ENCODE peak calls at places on chromosomes 5 and 9, in five cellular contexts. L is HepG2, B is GM12878, H is K562, W is upper lobe of left lung. R is an unnamed sample.

GRCh38 chr5:180775624-180776023 is 27.0 kb downstream of the MGAT1 start:
- ATAC-seq in H (no peak), W (no peak), B (no peak), L (no peak), R (no peak)

GRCh38 chr9:88733651-88734470 is 198.9 kb downstream of the NXNL2 start:
- ATAC-seq in W (no peak), L (no peak), B (no peak), H (no peak), R (peak)

GRCh38 chr5:154302181-154302580 is 111.6 kb downstream of the GALNT10 start:
- ATAC-seq in W (peak), L (no peak), B (no peak), H (no peak), R (peak)

GRCh38 chr5:127647361-127647958 is 1.4 kb upstream of the CTXN3 start:
- ATAC-seq in L (no peak), B (no peak), W (no peak), H (no peak), R (peak)

GRCh38 chr9:89470239-89470638 is 27.7 kb downstream of the SEMA4D start:
- ATAC-seq in B (no peak), H (no peak), L (no peak), W (no peak), R (no peak)

GRCh38 chr9:95040106-95040505 is 277.4 kb downstream of the FANCC start:
- ATAC-seq in W (no peak), L (no peak), H (no peak), B (no peak), R (no peak)

GRCh38 chr5:143436871-143437270 is 33.4 kb upstream of the NR3C1 start:
- ATAC-seq in L (no peak), H (no peak), W (no peak), B (no peak), R (no peak)

GRCh38 chr9:27453860-27454553 is 70.1 kb upstream of the IFNK start:
- ATAC-seq in B (peak), H (no peak), W (no peak), L (no peak), R (no peak)

GRCh38 chr5:169538935-169539334 is 44.6 kb upstream of the SPDL1 start:
- ATAC-seq in B (no peak), W (no peak), H (no peak), L (no peak), R (no peak)

GRCh38 chr9:75699017-75699416 is 191.5 kb upstream of the PCSK5 start:
- ATAC-seq in L (no peak), B (no peak), W (no peak), H (no peak), R (no peak)

GRCh38 chr5:61869333-61869732 is 436.7 kb upstream of the KIF2A start:
- ATAC-seq in H (no peak), W (no peak), L (no peak), B (no peak), R (no peak)

GRCh38 chr5:173327084-173327947 is 898 bp downstream of the STC2 start:
- ATAC-seq in W (no peak), H (peak), L (no peak), B (no peak), R (no peak)

GRCh38 chr9:106613250-106613737 is 249.7 kb upstream of the ZNF462 start:
- ATAC-seq in H (no peak), L (no peak), B (peak), W (no peak), R (no peak)
- TF ChIP-seq EP300 in H (no peak), L (no peak), B (no peak), W (no peak), R (no peak)

GRCh38 chr9:70205366-70206020 is 53.3 kb upstream of the SMC5 start:
- ATAC-seq in L (no peak), W (no peak), H (no peak), B (no peak), R (no peak)
- TF ChIP-seq POLR2AphosphoS5 in L (no peak), W (no peak), H (no peak), B (no peak), R (no peak)

GRCh38 chr5:77138981-77139380 is 51.9 kb upstream of the ZBED3 start:
- ATAC-seq in L (no peak), W (no peak), B (peak), H (no peak), R (peak)
- TF ChIP-seq EP300 in L (no peak), W (no peak), B (no peak), H (no peak), R (no peak)

GRCh38 chr5:138472353-138472752 is 7.1 kb downstream of the EGR1 start:
- ATAC-seq in W (no peak), B (no peak), H (no peak), L (peak), R (no peak)

GRCh38 chr5:138468133-138468965 is 3.1 kb downstream of the EGR1 start:
- ATAC-seq in H (no peak), L (no peak), W (no peak), B (no peak), R (no peak)

GRCh38 chr5:138468966-138469539 is 3.8 kb downstream of the EGR1 start:
- ATAC-seq in W (no peak), H (peak), B (no peak), L (no peak), R (no peak)

GRCh38 chr5:138469540-138470321 is 4.5 kb downstream of the EGR1 start:
- ATAC-seq in H (peak), L (peak), W (peak), B (no peak), R (peak)

DNA sequence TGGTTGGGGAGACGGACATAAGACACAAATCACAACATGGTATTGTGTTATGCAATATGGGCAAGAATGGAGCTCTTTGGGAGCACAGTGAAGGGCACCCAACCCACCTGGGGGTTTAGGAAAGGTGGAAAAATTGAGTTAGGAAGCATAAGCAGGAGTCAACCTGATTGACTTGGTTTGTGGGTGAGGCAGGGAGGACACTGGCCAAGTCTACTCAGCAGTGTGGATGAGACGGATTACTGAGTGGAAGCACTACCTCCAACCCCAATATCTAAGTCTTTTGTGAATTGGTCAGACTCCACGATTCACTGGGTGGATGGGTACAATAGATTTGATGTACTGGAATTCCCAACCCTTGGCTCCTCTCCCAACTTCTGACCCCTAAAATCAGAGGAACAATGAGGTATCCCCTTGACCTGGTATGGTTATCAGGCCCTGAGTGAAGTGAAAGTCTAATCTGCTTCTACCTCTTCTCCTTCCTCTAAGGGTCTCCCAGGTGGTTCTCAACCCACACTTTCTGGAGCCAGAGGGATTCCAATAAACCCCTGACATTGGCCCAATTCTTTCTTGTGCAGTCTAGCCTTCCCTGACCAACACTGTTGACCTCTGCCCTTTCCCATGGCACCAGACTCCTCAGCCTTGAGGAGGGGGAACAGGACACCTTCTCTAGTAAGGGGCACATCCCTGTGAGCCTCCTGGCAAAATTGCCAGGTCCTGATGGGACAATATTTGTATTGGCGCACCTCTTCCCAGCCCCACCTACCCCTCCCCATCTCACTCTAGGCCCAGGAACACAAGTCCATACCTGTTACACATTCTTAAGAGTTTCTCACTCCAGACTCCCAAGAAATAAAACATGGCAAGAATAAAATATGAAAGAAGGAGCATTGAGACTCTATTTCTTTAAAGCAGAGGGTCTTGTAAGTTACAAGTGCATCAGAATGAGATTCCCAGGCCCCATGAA is 5.3 kb downstream of the EGR1 start:
- ATAC-seq in B (no peak), H (peak), L (peak), W (peak), R (peak)
- TF ChIP-seq POLR2AphosphoS5 in B (no peak), H (no peak), L (no peak), W (no peak), R (peak)